ENCODE peak calls at places on chromosome 19, in six cellular contexts. K is stomach, I is heart left ventricle, W is suprapubic skin, V is uterus, H is upper lobe of left lung. X is an unnamed sample.

GRCh38 chr19:54463531-54464043 is at the start of gene LENG9:
- DNase-seq in V (peak; percentile 97), I (peak; percentile 98), H (peak; percentile 95), W (peak; percentile 100), K (peak; percentile 100), X (peak; percentile 100)

GRCh38 chr19:29771708-29772415 is 39.9 kb upstream of the CCNE1 start:
- DNase-seq in K (peak; percentile 41), I (peak; percentile 27), V (no peak), H (no peak), W (no peak), X (no peak)

GRCh38 chr19:45130888-45131615 is 29.7 kb downstream of the NKPD1 start:
- DNase-seq in V (no peak), K (peak; percentile 63), W (no peak), I (no peak), H (no peak), X (no peak)

GRCh38 chr19:38975214-38975860 is at the start of gene FBXO17:
- DNase-seq in W (peak; percentile 78), I (peak; percentile 44), V (peak; percentile 51), H (peak; percentile 92), K (peak; percentile 44), X (peak; percentile 29)

GRCh38 chr19:2455481-2456300 is 1.1 kb downstream of the LMNB2 start:
- DNase-seq in K (peak; percentile 49), V (no peak), W (no peak), I (no peak), H (peak; percentile 91), X (no peak)

GRCh38 chr19:16496613-16496983 is 404 bp downstream of the C19orf44 start:
- DNase-seq in K (peak; percentile 31), H (no peak), I (peak; percentile 26), V (peak; percentile 59), W (no peak), X (no peak)

GRCh38 chr19:2578911-2579677 is 103.2 kb downstream of the GADD45B start:
- DNase-seq in V (peak; percentile 88), K (peak; percentile 96), H (peak; percentile 96), W (peak; percentile 95), I (peak; percentile 88), X (peak; percentile 87)

GRCh38 chr19:39998511-39998910 is 1.7 kb downstream of the ZNF546 start:
- DNase-seq in K (no peak), H (no peak), I (no peak), V (no peak), W (no peak), X (no peak)

GRCh38 chr19:36113895-36114762 is 546 bp downstream of the POLR2I start:
- DNase-seq in K (peak; percentile 40), I (peak; percentile 23), H (no peak), W (no peak), V (no peak), X (peak; percentile 22)

GRCh38 chr19:34171877-34172660 is at the start of gene LSM14A:
- DNase-seq in H (peak; percentile 99), V (peak; percentile 90), K (peak; percentile 94), I (peak; percentile 94), W (peak; percentile 95), X (peak; percentile 89)

GRCh38 chr19:18697680-18698079 is 14.2 kb downstream of the CRTC1 start:
- DNase-seq in W (no peak), V (no peak), I (no peak), H (no peak), K (peak; percentile 82), X (no peak)

GRCh38 chr19:2062770-2063169 is 11.7 kb upstream of the MKNK2 start:
- DNase-seq in V (no peak), H (no peak), I (no peak), K (no peak), W (no peak), X (no peak)

GRCh38 chr19:13797058-13797440 is 1.8 kb downstream of the ZSWIM4 start:
- DNase-seq in I (no peak), V (no peak), K (no peak), H (no peak), W (no peak), X (no peak)

GRCh38 chr19:5617080-5617479 is 5.5 kb downstream of the SAFB2 start:
- DNase-seq in I (no peak), W (no peak), K (no peak), V (no peak), H (no peak), X (no peak)

GRCh38 chr19:43124360-43124759 is 41.9 kb upstream of the PSG2 start:
- DNase-seq in H (no peak), K (no peak), V (no peak), W (no peak), I (no peak), X (no peak)

GRCh38 chr19:1232652-1233360 is 5.0 kb downstream of the CBARP start:
- DNase-seq in H (peak; percentile 86), V (peak; percentile 45), K (peak; percentile 66), I (peak; percentile 36), W (no peak), X (no peak)

GRCh38 chr19:15412832-15413231 is 6.0 kb downstream of the AKAP8L start:
- DNase-seq in H (no peak), K (no peak), I (no peak), V (no peak), W (no peak), X (no peak)

GRCh38 chr19:53879145-53880037 is 2.6 kb upstream of the PRKCG start:
- DNase-seq in H (peak; percentile 98), V (peak; percentile 91), I (peak; percentile 94), K (peak; percentile 90), W (peak; percentile 94), X (peak; percentile 88)

GRCh38 chr19:41377977-41378707 is 1.8 kb downstream of the TMEM91 start:
- DNase-seq in K (no peak), V (peak; percentile 41), I (no peak), W (no peak), H (no peak), X (no peak)

GRCh38 chr19:16153582-16154336 is 10.3 kb downstream of the HSH2D start:
- DNase-seq in H (no peak), I (no peak), W (no peak), K (no peak), V (no peak), X (no peak)

DNA sequence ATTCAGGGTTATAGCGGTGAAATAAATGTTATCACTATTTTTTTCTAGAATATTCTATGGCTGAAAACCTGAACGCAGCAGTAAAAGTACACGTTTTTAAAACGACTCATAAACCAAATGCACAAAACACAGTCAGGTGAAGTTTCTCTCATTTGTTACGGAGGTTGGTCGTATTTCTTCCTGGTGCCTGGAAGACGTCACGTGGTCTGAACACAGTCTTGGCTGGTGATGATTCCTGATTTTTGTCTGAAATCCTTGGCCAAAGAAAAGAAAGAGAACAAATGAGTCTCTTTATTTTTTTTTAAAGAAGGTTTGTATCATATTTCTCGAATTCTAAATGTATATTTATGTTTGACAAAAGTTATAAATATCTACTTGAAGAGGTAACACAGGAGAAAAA is 9.8 kb upstream of the PNMA8A start:
- DNase-seq in H (no peak), W (no peak), K (no peak), I (no peak), V (peak; percentile 63), X (no peak)
- H3K27ac ChIP-seq in H (peak overlapping the region; percentile 48), W (peak overlapping the region; percentile 69), K (peak overlapping the region; percentile 1), I (peak overlapping the region; percentile 77), V (peak overlapping the region; percentile 90), X (peak overlapping the region; percentile 64)

GRCh38 chr19:10979950-10980349 is 19.1 kb downstream of the SMARCA4 start:
- DNase-seq in W (no peak), V (no peak), H (no peak), I (no peak), K (no peak), X (no peak)
- TF ChIP-seq CTCF in W (no peak), V (no peak), H (no peak), I (no peak), K (no peak), X (no peak)

DNA sequence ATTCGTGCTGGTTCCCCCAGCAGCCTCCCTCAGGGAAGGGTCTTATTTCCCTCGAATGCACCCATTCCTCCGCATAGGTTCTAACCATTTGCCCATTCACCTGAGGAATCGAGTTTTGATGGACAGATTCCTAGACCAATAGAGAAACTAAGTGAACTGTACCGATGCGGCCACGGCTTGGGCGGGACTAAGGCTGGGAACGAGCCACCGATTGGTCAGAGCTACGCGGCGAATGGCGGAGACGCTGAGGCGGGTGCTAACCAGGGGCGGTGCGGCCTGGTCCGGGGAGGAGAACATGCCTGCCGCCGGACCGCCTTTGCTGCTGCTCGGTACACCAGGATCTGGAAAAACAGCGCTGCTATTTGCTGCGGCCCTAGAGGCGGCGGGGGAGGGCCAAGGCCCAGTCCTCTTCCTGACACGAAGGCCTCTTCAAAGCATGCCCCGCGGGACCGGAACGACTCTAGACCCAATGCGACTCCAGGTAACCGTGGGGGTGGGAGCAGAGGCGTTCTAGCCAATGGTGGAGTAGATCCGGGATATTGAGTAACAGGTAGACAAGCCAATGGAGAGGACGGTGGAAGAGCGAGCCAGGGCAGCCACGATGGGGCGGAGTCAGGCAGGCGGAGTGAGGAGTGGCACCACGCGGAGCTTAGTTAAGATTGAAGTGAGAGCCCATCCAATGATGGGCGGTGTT is at the start of gene SWSAP1:
- DNase-seq in K (peak; percentile 98), I (peak; percentile 99), W (peak; percentile 99), V (peak; percentile 99), H (peak; percentile 97), X (peak; percentile 97)
- TF ChIP-seq POLR2A in K (no peak), I (no peak), W (peak; percentile 23), V (peak; percentile 55), H (peak; percentile 80), X (peak; percentile 22)

GRCh38 chr19:30895946-30896345 is 453.3 kb downstream of the TSHZ3 start:
- DNase-seq in I (no peak), W (peak; percentile 32), K (no peak), V (no peak), H (no peak), X (no peak)

GRCh38 chr19:30884146-30884812 is 465.0 kb downstream of the TSHZ3 start:
- DNase-seq in H (peak; percentile 51), W (no peak), V (no peak), I (no peak), K (no peak), X (no peak)

GRCh38 chr19:30888937-30889336 is 460.3 kb downstream of the TSHZ3 start:
- DNase-seq in I (no peak), H (no peak), K (no peak), V (no peak), W (no peak), X (no peak)

GRCh38 chr19:30887042-30887441 is 462.2 kb downstream of the TSHZ3 start:
- DNase-seq in K (no peak), V (no peak), W (no peak), I (no peak), H (no peak), X (no peak)

DNA sequence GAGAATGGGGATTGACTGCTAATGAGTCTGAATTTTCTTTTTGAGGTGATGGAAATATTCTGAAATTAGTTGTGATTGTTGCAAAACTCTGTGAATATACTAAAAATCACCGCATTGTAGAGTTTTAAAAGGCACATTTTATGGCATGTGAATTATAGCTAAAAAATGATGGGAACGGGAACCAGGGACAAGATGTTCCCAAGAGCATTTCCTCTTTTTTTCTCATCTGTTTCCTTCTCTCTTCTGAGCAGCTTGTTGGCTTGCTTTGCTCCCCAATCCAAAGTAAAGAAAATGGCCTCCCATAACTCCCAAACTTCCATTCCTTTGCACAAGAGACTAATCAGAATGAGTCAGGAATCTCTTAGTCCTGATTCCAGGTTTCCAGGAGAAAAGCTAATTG is 459.2 kb downstream of the TSHZ3 start:
- DNase-seq in V (no peak), W (no peak), K (no peak), H (no peak), I (no peak), X (no peak)
- H3K27ac ChIP-seq in V (peak overlapping the region; percentile 60), W (peak overlapping the region; percentile 70), K (no peak overlapping the region), H (no peak overlapping the region), I (no peak overlapping the region), X (no peak overlapping the region)

X was measured in tibial nerve.